ENCODE peak calls at places on chromosomes 3 and 15, in nine cellular contexts. D is body of pancreas, I is endothelial cell of umbilical vein, Z is breast epithelium, K is esophagus muscularis mucosa, B is A549, C is HCT116, S is adrenal gland, T is esophagus squamous epithelium. N is an unnamed sample. For H3K4me1, the result is how much of the 10 kb centered on the place peaks cover.

GRCh38 chr3:31733234-31733667 is 200.5 kb downstream of the STT3B start:
- DNase-seq in D (peak), I (peak), Z (peak), K (no peak), B (no peak), C (no peak), S (peak), T (no peak), N (peak)

GRCh38 chr15:29904731-29905417 is 82.6 kb upstream of the TJP1 start:
- DNase-seq in D (no peak), I (no peak), Z (no peak), K (no peak), B (no peak), C (no peak), S (no peak), T (no peak), N (no peak)

GRCh38 chr3:143751643-143752178 is 96.6 kb downstream of the SLC9A9 start:
- DNase-seq in D (no peak), I (no peak), Z (no peak), K (no peak), B (no peak), C (no peak), S (no peak), T (no peak), N (no peak)

GRCh38 chr15:71232411-71232810 is 117.1 kb downstream of the THSD4 start:
- DNase-seq in D (no peak), I (no peak), Z (no peak), K (no peak), B (no peak), C (no peak), S (no peak), T (no peak), N (no peak)

GRCh38 chr3:71525376-71525775 is 58.2 kb downstream of the FOXP1 start:
- DNase-seq in D (no peak), I (no peak), Z (no peak), K (no peak), B (no peak), C (no peak), S (no peak), T (no peak), N (no peak)

GRCh38 chr15:45795487-45796069 is 160.7 kb downstream of the SQOR start:
- DNase-seq in D (peak), I (peak), Z (no peak), K (no peak), B (no peak), C (peak), S (no peak), T (no peak), N (peak)

GRCh38 chr3:160825311-160825800 is 69.3 kb downstream of the PPM1L start:
- DNase-seq in D (no peak), I (no peak), Z (no peak), K (no peak), B (no peak), C (no peak), S (no peak), T (no peak), N (no peak)

GRCh38 chr15:51171578-51171932 is 76.8 kb upstream of the TNFAIP8L3 start:
- DNase-seq in D (no peak), I (no peak), Z (no peak), K (peak), B (no peak), C (no peak), S (no peak), T (no peak), N (no peak)

GRCh38 chr15:62816342-62817059 is 226.0 kb upstream of the TPM1 start:
- DNase-seq in D (no peak), I (no peak), Z (no peak), K (no peak), B (no peak), C (no peak), S (no peak), T (no peak), N (no peak)

GRCh38 chr3:20054549-20054987 is 14.3 kb downstream of the KAT2B start:
- DNase-seq in D (peak), I (peak), Z (peak), K (no peak), B (peak), C (peak), S (peak), T (peak), N (peak)

GRCh38 chr3:32046102-32046501 is 60.3 kb upstream of the GPD1L start:
- DNase-seq in D (no peak), I (no peak), Z (no peak), K (no peak), B (no peak), C (no peak), S (no peak), T (no peak), N (no peak)

GRCh38 chr3:122921791-122922651 is 105.5 kb downstream of the SEMA5B start:
- DNase-seq in D (no peak), I (no peak), Z (no peak), K (no peak), B (peak), C (no peak), S (no peak), T (no peak), N (no peak)

DNA sequence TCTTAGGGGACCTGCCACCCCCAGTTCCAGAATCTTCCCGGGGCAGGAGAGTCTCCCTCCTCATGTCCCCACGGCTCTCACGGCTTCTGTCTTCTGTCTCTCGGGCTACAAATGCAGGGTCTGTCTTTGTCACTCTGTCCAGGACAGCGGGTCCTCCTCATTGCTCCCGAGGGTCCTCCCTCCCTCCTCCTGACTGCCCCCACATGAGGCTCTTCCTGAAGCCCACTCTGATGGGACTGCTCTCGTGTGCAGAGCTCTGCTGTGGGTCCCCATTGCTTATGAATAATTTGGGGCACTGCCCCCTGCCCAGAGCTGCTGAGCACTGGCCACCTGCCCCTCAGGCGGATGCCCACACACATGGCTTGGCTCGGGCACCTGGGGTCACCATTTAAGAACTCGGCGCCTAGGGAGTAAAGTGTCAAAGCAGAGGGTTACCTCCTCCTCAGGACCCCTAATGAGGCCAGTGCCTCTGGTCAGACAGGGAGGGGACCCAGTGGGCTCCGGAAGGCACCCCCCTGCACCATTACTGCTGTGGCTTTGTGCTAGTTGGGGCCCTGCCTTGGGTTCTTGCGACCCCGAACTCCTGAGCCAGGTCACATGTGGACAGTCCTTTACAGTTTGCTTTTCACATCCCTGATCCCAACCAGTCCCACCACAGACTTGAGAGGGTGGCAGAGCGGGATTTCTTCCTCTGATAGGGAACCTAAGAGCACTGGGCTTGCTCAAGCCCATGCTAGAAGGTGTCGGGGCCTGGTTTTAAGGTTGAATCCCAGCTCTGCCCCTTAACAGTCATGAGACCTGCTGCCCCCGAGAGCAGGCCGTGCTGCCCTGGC is 22.1 kb downstream of the HDAC11 start:
- DNase-seq in D (no peak), I (no peak), Z (no peak), K (no peak), B (no peak), C (no peak), S (no peak), T (no peak), N (no peak)
- TF ChIP-seq POLR2A in D (no peak), I (no peak), Z (no peak), K (no peak), B (no peak), C (no peak), S (no peak), T (no peak), N (no peak)

GRCh38 chr3:134991472-134992010 is 196.5 kb downstream of the EPHB1 start:
- DNase-seq in D (no peak), I (no peak), Z (no peak), K (no peak), B (no peak), C (no peak), S (no peak), T (no peak), N (no peak)
- H3K4me1 ChIP-seq in D (under half), I (under half), Z (under half), K (under half), B (under half), C (under half), S (under half), T (under half), N (under half)

DNA sequence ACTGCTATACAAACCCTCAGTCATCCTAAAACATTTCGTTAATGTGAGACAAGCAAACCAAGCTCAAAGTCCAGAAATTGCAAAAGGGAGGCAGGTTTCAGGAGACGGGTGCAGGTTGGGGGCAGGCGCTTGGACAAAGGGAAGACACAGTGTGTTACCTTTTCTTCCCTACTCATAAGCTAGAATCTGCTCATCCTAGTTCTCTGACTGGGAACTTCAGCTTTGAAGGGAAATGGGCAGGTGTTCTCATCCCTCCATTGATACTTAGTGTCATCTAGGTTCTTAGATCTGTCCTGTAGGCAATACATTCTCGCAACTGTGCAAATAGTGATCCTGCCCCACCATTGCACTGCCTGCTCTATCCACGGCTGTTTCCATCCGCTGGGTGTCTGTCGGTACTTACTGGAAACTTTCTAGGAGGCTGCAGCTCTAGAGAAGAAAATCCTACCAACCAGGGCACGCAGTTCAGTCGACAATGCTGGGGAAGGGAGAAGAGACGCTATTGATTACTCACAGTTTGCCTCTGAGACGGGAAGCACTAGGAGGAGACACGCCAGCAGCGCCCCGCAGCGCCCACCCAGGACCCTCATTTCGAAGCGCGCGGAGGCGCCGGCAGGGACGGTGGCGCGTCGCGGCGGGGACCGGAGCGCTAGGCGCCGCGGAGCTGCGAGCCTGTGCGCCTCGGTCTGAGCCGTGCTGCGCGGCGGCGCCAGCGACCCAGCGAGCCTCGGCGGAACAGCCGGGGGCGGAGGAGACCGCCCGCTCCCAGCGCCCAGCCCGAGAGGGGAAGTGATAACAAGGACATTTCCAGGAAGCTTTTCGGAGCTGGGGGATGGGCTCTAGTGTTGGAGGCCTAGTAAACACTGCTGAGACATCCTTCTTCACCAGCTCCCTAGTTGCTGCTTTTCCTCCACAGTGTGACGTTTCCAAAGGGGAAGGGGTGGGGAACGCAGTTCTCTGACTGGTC is at the start of gene PROS1:
- DNase-seq in D (peak), I (peak), Z (peak), K (peak), B (peak), C (peak), S (peak), T (peak), N (peak)
- TF ChIP-seq POLR2A in D (peak), I (peak), Z (no peak), K (no peak), B (peak), C (peak), S (peak), T (peak), N (no peak)

GRCh38 chr3:48426944-48427629 is 2.8 kb downstream of the PLXNB1 start:
- DNase-seq in D (no peak), I (no peak), Z (no peak), K (no peak), B (no peak), C (no peak), S (no peak), T (no peak), N (no peak)

GRCh38 chr3:48429416-48430358 is at the start of gene PLXNB1:
- DNase-seq in D (peak), I (peak), Z (peak), K (peak), B (peak), C (no peak), S (peak), T (peak), N (peak)

GRCh38 chr3:48427630-48427962 is 2.3 kb downstream of the PLXNB1 start:
- DNase-seq in D (no peak), I (no peak), Z (no peak), K (no peak), B (no peak), C (no peak), S (no peak), T (no peak), N (no peak)

GRCh38 chr3:48428863-48429415 is 947 bp downstream of the PLXNB1 start:
- DNase-seq in D (peak), I (peak), Z (no peak), K (no peak), B (no peak), C (no peak), S (no peak), T (no peak), N (peak)

DNA sequence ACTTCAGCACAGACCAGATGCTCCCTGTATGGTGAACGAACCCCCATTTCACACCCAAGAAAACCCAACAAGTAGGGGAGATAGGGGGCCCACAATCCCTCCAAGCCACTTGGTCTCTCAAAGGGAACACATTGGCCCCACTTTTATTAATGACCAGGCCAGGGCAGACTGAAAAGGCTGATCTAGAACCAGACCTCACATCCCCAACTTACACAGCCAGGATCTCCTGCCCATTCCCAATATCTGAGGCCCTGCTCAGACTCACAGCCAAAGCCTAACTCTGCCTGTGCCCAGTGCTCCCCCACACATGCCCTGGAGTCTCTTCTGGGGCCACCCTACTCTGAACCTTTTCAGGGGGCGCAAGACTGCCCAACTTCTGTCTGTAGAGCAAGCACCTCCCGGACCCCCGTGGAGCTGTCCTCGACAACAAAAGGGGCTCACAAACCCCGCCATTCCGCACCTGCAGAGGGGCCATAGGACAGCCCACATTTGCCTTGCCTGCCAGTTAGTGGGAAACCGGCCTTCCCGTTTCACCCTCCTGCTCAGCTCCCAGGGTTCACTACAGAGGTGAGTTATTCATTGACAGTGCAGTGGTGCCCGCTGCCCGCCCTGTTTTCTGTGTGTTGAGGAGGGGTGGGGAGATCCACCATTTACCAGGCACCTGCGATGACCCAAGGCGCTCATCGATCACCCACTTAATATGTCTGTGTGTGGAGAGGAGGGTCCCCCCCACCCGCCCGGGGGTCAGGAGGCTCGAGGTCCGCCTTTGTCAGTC is 1.6 kb downstream of the PLXNB1 start:
- DNase-seq in D (peak), I (no peak), Z (no peak), K (no peak), B (peak), C (no peak), S (no peak), T (no peak), N (no peak)
- H3K4me1 ChIP-seq in D (half or more), I (under half), Z (under half), K (half or more), B (half or more), C (under half), S (under half), T (half or more), N (under half)

GRCh38 chr3:125374996-125375941 is at the start of gene ZNF148:
- DNase-seq in D (peak), I (peak), Z (peak), K (peak), B (peak), C (peak), S (peak), T (peak), N (peak)
- TF ChIP-seq POLR2A in D (peak), I (peak), Z (peak), K (peak), B (peak), C (peak), S (peak), T (peak), N (peak)

DNA sequence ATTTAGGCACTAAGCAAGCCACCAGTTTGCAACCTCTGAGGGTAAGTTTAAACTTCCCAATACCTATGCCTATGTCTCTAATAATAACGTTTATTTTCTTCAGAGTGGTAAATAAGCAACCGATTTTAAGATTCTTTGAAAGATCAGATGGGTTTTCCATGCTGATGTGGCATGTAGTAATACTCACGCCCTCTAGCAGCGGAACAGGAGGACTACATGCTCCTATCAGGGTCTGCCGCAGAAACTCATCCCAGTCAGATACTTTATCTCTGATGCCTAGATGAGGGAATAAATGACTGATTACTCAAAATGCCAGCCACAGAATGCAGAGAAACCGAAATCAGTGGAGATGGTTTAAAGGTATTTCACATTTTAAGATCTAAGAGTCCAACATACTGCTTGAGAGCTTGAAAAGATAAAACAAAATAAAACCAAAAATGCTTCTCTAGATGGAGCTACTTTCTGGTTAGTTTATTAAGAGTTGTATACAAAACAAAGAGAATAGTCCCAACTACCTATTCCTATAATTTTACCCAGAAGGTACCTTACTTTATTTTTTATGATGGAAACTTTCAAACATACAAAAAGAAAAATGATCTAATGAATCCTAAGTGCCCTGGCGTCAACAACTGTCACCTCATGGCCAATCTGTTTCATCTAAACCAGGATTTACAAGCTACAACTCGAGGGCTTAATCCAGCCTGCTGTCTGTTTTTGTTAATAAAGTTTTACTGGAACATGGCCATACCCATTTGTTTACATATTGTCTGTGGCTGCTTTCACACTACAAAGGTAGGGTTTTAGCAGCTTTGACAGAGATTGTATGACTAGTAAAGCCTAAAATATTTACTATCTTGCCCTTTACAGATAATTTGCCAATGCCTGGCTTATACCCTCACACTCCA is 37.5 kb upstream of the STIMATE start:
- DNase-seq in D (peak), I (peak), Z (no peak), K (no peak), B (peak), C (peak), S (peak), T (no peak), N (peak)
- H3K4me1 ChIP-seq in D (under half), I (under half), Z (under half), K (under half), B (under half), C (under half), S (under half), T (under half), N (under half)